ENCODE peak calls at places on chromosomes 12 and 14, in seven cellular contexts. N is kidney, G is GM23248, O is cardiac muscle cell, K is breast epithelium, R is right lobe of liver, T is fibroblast of lung. V is an unnamed sample. For H3K9me3 and H3K4me1, the result is how much of the 10 kb centered on the place peaks cover.

GRCh38 chr12:124740691-124741137 is 123.0 kb downstream of the SCARB1 start:
- DNase-seq in N (peak), G (peak), O (no peak), K (no peak), R (peak), T (peak), V (peak)

GRCh38 chr12:42824327-42824726 is 234.8 kb upstream of the PRICKLE1 start:
- DNase-seq in N (no peak), G (no peak), O (no peak), K (no peak), R (no peak), T (no peak), V (no peak)

GRCh38 chr14:37901978-37902377 is 305.7 kb upstream of the SSTR1 start:
- DNase-seq in N (peak), G (peak), O (no peak), K (no peak), R (no peak), T (peak), V (no peak)

GRCh38 chr12:84910549-84911241 is 1.9 kb downstream of the SLC6A15 start:
- DNase-seq in N (peak), G (peak), O (no peak), K (peak), R (no peak), T (peak), V (no peak)

GRCh38 chr12:107512391-107512790 is 173.2 kb upstream of the PWP1 start:
- DNase-seq in N (no peak), G (peak), O (no peak), K (no peak), R (no peak), T (peak), V (no peak)

GRCh38 chr14:73739174-73739898 is 25.2 kb upstream of the PNMA1 start:
- DNase-seq in N (no peak), G (no peak), O (no peak), K (no peak), R (peak), T (no peak), V (peak)

GRCh38 chr12:62448436-62448835 is 18.2 kb upstream of the MON2 start:
- DNase-seq in N (no peak), G (no peak), O (no peak), K (no peak), R (no peak), T (no peak), V (no peak)

GRCh38 chr12:117100851-117101673 is 1.8 kb upstream of the TESC start:
- DNase-seq in N (no peak), G (no peak), O (no peak), K (no peak), R (no peak), T (no peak), V (no peak)

GRCh38 chr14:95218472-95219193 is 61.3 kb upstream of the DICER1 start:
- DNase-seq in N (no peak), G (no peak), O (no peak), K (no peak), R (no peak), T (no peak), V (no peak)

GRCh38 chr12:76679778-76680177 is 84.1 kb upstream of the ZDHHC17 start:
- DNase-seq in N (no peak), G (no peak), O (no peak), K (no peak), R (no peak), T (peak), V (no peak)

GRCh38 chr12:72602616-72603015 is 330.4 kb downstream of the TRHDE start:
- DNase-seq in N (no peak), G (no peak), O (no peak), K (no peak), R (no peak), T (no peak), V (no peak)

GRCh38 chr12:39467432-39467870 is 24.5 kb upstream of the KIF21A start:
- DNase-seq in N (no peak), G (peak), O (no peak), K (no peak), R (no peak), T (peak), V (no peak)

GRCh38 chr12:55742719-55743130 is at the start of gene GDF11:
- DNase-seq in N (peak), G (peak), O (peak), K (peak), R (no peak), T (peak), V (peak)

GRCh38 chr12:45994736-45995135 is 4.4 kb upstream of the SCAF11 start:
- DNase-seq in N (no peak), G (no peak), O (no peak), K (no peak), R (no peak), T (no peak), V (no peak)

GRCh38 chr12:91094957-91095356 is 16.3 kb downstream of the LUM start:
- DNase-seq in N (no peak), G (peak), O (no peak), K (no peak), R (no peak), T (no peak), V (no peak)
- H3K9me3 ChIP-seq in N (under half), G (under half), O (under half), K (under half), R (under half), T (under half), V (under half)

GRCh38 chr14:105701456-105702274 is 175.3 kb downstream of the TMEM121 start:
- DNase-seq in N (no peak), G (no peak), O (no peak), K (no peak), R (no peak), T (no peak), V (no peak)

GRCh38 chr14:105694961-105695360 is 168.6 kb downstream of the TMEM121 start:
- DNase-seq in N (no peak), G (no peak), O (no peak), K (no peak), R (no peak), T (no peak), V (no peak)

GRCh38 chr14:105702275-105702817 is 176.0 kb downstream of the TMEM121 start:
- DNase-seq in N (peak), G (no peak), O (no peak), K (no peak), R (no peak), T (no peak), V (no peak)

GRCh38 chr14:105700622-105701288 is 174.4 kb downstream of the TMEM121 start:
- DNase-seq in N (no peak), G (no peak), O (no peak), K (no peak), R (no peak), T (no peak), V (no peak)
- H3K4me1 ChIP-seq in N (under half), G (under half), O (under half), K (under half), R (under half), T (under half), V (under half)

GRCh38 chr12:34286934-34287333 is 264.6 kb downstream of the ALG10 start:
- DNase-seq in N (no peak), G (no peak), O (no peak), K (no peak), R (peak), T (no peak), V (no peak)

GRCh38 chr12:34288963-34289345 is 266.7 kb downstream of the ALG10 start:
- DNase-seq in N (no peak), G (no peak), O (no peak), K (no peak), R (peak), T (no peak), V (no peak)

GRCh38 chr12:34287437-34287836 is 265.1 kb downstream of the ALG10 start:
- DNase-seq in N (no peak), G (no peak), O (no peak), K (no peak), R (peak), T (no peak), V (no peak)

GRCh38 chr12:34289431-34290190 is 267.3 kb downstream of the ALG10 start:
- DNase-seq in N (peak), G (no peak), O (no peak), K (no peak), R (peak), T (no peak), V (no peak)

DNA sequence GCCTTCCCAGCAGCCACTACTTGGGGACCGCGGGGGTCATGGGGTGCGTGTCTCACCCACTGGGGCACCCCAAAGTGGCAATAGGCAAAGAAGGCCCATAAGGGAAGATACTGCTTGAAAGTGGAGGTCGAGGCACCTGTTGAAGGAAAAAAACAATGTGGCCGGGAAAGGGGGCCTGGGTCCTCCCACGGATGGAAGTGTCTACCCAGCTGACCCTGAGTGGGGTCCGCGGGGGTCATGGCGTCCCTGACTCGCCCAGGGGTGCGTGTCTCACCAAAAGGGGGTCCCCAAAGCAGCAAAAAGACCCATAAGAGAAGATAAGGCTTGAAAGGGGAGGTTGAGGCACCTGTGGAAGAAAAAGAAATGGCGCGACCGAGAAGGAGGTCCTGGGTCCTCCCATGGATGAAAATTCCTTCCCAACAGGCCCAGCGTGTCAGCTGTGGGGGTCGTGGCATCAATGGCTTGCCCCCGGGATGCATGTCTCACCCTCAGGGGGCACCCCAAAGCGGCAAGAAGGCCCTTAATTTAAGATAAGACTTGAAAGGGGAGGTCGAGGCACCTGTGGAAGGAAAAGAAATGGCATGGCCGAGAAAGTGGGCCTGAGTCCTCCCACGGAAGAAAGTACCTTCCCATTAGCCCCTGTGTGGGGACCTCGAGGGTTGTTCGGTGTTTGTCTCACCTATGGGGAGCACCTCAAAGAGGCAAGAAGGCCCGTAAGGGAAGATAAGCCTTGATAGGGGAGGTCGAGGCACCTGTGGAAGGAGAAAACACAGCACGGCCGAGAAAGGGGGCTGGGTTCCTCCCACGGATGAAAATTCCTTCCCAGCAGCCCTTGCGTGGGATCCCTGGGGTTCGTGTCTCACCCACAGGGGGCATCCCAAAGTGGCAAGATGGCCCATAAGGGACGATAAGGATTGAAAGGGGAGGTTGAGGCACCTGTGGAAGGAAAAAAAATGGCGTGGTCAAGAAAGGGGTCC is 266.0 kb downstream of the ALG10 start:
- DNase-seq in N (peak), G (no peak), O (no peak), K (no peak), R (no peak), T (no peak), V (no peak)
- H3K9me3 ChIP-seq in N (under half), G (under half), O (under half), K (half or more), R (under half), T (under half), V (half or more)

GRCh38 chr14:21234112-21234511 is 35.1 kb downstream of the HNRNPC start:
- DNase-seq in N (no peak), G (peak), O (no peak), K (no peak), R (no peak), T (no peak), V (no peak)
- H3K4me1 ChIP-seq in N (under half), G (under half), O (under half), K (under half), R (under half), T (under half), V (under half)

GRCh38 chr12:17411662-17412061 is 678.3 kb downstream of the RERGL start:
- DNase-seq in N (no peak), G (no peak), O (no peak), K (no peak), R (no peak), T (no peak), V (no peak)

GRCh38 chr12:17416748-17417147 is 673.2 kb downstream of the RERGL start:
- DNase-seq in N (peak), G (no peak), O (no peak), K (no peak), R (no peak), T (no peak), V (no peak)
- H3K9me3 ChIP-seq in N (under half), G (under half), O (under half), K (under half), R (under half), T (under half), V (under half)

DNA sequence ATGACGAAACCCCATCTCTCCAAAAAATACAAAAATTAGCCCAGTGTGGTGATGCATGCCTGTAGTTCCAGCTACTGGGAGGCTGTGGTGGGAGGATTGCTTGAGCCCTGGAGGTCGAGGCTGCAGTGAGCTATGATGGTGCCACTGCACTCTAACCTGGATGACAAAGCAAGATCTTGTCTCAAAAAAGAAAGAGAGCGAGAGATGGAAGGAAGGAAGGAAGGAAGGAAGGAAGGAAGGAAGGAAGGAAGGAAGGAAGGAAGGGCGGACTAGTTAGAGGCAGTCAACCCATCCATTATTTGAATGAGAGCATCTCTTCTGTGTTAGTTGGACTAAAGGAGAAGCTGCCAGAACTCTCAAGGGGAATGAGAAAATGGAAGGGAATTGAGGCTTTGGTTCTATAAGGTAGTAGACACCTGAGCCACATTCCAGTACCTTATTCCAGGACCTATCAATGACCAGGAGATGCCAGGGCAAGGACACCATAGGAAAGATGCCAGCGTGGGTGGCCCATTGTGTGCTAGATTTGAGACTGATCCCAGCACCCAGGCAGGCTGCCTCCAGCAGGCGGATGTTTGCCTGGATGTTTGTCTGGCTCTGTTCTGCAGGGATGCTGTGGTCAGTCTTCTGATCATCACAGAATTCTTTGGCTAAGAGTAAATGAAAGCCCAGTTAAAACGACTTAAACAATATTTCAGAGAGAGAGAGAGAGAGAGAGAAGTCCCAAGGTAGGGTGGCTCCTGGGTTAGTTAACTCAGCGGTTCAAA is 11.5 kb upstream of the P2RX7 start:
- DNase-seq in N (no peak), G (no peak), O (no peak), K (no peak), R (no peak), T (no peak), V (no peak)
- H3K4me1 ChIP-seq in N (under half), G (under half), O (under half), K (under half), R (under half), T (under half), V (under half)

DNA sequence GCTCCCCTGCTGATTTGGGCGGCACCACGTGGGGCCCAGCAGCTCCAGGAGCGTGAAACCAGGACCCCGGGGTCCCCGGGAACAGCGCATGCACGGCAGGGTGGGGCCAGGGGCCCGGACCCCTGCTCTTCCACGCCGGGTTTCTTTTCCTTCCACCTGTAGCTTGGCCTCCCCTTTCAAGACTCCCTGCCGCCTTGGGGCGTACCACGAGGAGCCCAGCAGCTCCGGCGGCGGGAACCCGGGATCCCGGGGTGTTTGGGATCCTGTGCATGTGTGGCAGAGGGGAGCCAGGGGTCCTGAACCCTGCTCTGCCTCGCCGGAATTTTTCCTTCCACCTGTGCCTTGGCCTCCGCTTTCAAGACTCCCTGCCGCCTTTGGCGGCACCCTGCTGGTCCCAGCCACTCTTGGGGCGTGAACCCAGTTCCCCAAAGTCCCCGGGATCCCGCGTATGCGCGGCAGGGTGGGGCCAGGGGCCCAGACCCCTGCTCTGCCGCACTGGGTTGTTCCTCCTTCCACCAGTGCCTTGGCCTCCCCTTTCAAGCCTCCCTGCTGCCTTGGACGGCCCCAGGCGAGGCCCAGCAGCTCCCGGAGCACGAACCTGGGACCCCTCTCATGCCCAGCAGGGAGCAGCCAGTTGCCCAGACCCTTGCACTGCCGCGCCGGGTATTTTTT is 322.7 kb downstream of the ALG10 start:
- DNase-seq in N (no peak), G (no peak), O (no peak), K (no peak), R (no peak), T (no peak), V (no peak)
- H3K9me3 ChIP-seq in N (under half), G (under half), O (under half), K (half or more), R (under half), T (under half), V (half or more)

GRCh38 chr14:92534863-92535654 is 21.5 kb downstream of the RIN3 start:
- DNase-seq in N (no peak), G (no peak), O (no peak), K (no peak), R (no peak), T (no peak), V (peak)
- H3K4me1 ChIP-seq in N (under half), G (under half), O (under half), K (under half), R (under half), T (under half), V (under half)